ENCODE peak calls at places on chromosomes 3 and 15, in five cellular contexts. E is T-cell, A is occipital lobe, Y is astrocyte of the cerebellum, X is hepatocyte. R is an unnamed sample.

GRCh38 chr3:50248387-50248786 is 12.4 kb downstream of the GNAI2 start:
- DNase-seq in E (no peak), A (no peak), Y (no peak), X (no peak), R (no peak)

GRCh38 chr15:57213783-57214366 is 162.4 kb upstream of the CGNL1 start:
- DNase-seq in E (no peak), A (no peak), Y (no peak), X (peak), R (peak)

GRCh38 chr3:139654637-139655365 is 23.0 kb downstream of the NMNAT3 start:
- DNase-seq in E (no peak), A (no peak), Y (no peak), X (peak), R (no peak)

GRCh38 chr15:100703032-100703578 is 100.7 kb downstream of the ASB7 start:
- DNase-seq in E (no peak), A (no peak), Y (peak), X (no peak), R (no peak)

GRCh38 chr3:192106528-192106927 is 620.8 kb downstream of the FGF12 start:
- DNase-seq in E (no peak), A (no peak), Y (no peak), X (no peak), R (no peak)

GRCh38 chr15:34099914-34100313 is 1.7 kb downstream of the EMC7 start:
- DNase-seq in E (no peak), A (no peak), Y (no peak), X (no peak), R (no peak)

GRCh38 chr3:152056481-152056880 is 183.0 kb downstream of the SUCNR1 start:
- DNase-seq in E (no peak), A (no peak), Y (no peak), X (no peak), R (no peak)

GRCh38 chr15:25766421-25766820 is 96.7 kb downstream of the ATP10A start:
- DNase-seq in E (no peak), A (no peak), Y (no peak), X (no peak), R (no peak)

GRCh38 chr3:39118079-39118478 is 10.6 kb downstream of the TTC21A start:
- DNase-seq in E (no peak), A (no peak), Y (no peak), X (no peak), R (no peak)

GRCh38 chr15:93803406-93803805 is 428.0 kb upstream of the MCTP2 start:
- DNase-seq in E (no peak), A (no peak), Y (no peak), X (no peak), R (no peak)

GRCh38 chr3:124075758-124076157 is 83.8 kb upstream of the ROPN1 start:
- DNase-seq in E (no peak), A (no peak), Y (no peak), X (no peak), R (no peak)

R was measured in naive thymus-derived CD4-positive, alpha-beta T cell.